ENCODE peak calls at places on chromosome 10, in four cellular contexts. T is ureter; R is activated CD4-positive, CD25-positive, alpha-beta regulatory T cell; U is cardiac fibroblast. V is an unnamed sample.

GRCh38 chr10:99758241-99758891 is 24.1 kb upstream of the ABCC2 start:
- DNase-seq in T (no peak), R (no peak), U (peak; percentile 60), V (no peak)

GRCh38 chr10:30560326-30560725 is 69.2 kb downstream of the LYZL2 start:
- DNase-seq in T (no peak), R (no peak), U (no peak), V (no peak)

GRCh38 chr10:58578366-58578765 is 65.7 kb downstream of the BICC1 start:
- DNase-seq in T (no peak), R (no peak), U (no peak), V (no peak)

GRCh38 chr10:120131183-120131582 is 238.7 kb downstream of the SEC23IP start:
- DNase-seq in T (no peak), R (no peak), U (peak; percentile 3), V (no peak)

GRCh38 chr10:74174533-74174932 is 23.5 kb downstream of the ADK start:
- DNase-seq in T (no peak), R (no peak), U (no peak), V (no peak)

GRCh38 chr10:130265542-130265941 is 129.4 kb downstream of the GLRX3 start:
- DNase-seq in T (no peak), R (no peak), U (no peak), V (no peak)

GRCh38 chr10:123134058-123134914 is 1.5 kb upstream of the HMX3 start:
- DNase-seq in T (no peak), R (no peak), U (peak; percentile 27), V (peak; percentile 56)

GRCh38 chr10:72133517-72133916 is 45.2 kb upstream of the SPOCK2 start:
- DNase-seq in T (no peak), R (no peak), U (peak; percentile 72), V (no peak)

GRCh38 chr10:79446451-79447020 is 1.1 kb upstream of the ZCCHC24 start:
- DNase-seq in T (peak; percentile 74), R (no peak), U (no peak), V (peak; percentile 80)

GRCh38 chr10:110751845-110752244 is 107.7 kb downstream of the RBM20 start:
- DNase-seq in T (no peak), R (no peak), U (no peak), V (no peak)

GRCh38 chr10:6239213-6239991 is 36.7 kb downstream of the PFKFB3 start:
- DNase-seq in T (peak; percentile 62), R (peak; percentile 21), U (peak; percentile 97), V (no peak)

GRCh38 chr10:102437515-102437914 is 5.1 kb upstream of the CUEDC2 start:
- DNase-seq in T (no peak), R (no peak), U (no peak), V (no peak)

GRCh38 chr10:3294919-3295318 is 122.3 kb upstream of the PITRM1 start:
- DNase-seq in T (no peak), R (no peak), U (no peak), V (no peak)

GRCh38 chr10:115001506-115002381 is 63.7 kb downstream of the TRUB1 start:
- DNase-seq in T (peak; percentile 47), R (no peak), U (no peak), V (peak; percentile 59)

GRCh38 chr10:8065651-8066050 is 11.2 kb downstream of the GATA3 start:
- DNase-seq in T (no peak), R (no peak), U (peak; percentile 45), V (no peak)

V was measured in right atrium auricular region.